ENCODE peak calls at places on chromosomes 4 and X, in eight cellular contexts. K is H9, Z is transverse colon, H is IMR-90, P is PC-3, X is esophagus squamous epithelium, O is heart left ventricle, M is heart right ventricle. N is an unnamed sample.
A peak's percentile ranks its signal among the peaks of the same experiment; 100 is the strongest.

GRCh38 chr4:174278467-174278866 is 5.0 kb downstream of the FBXO8 start:
- DNase-seq in K (no peak), Z (no peak), H (no peak), P (peak; percentile 6), X (no peak), O (no peak), M (no peak), N (no peak)

GRCh38 chr4:8847764-8848163 is 23.9 kb downstream of the HMX1 start:
- DNase-seq in K (peak; percentile 26), Z (peak; percentile 1), H (no peak), P (no peak), X (no peak), O (no peak), M (no peak), N (no peak)

GRCh38 chr4:140703463-140703862 is 52.7 kb downstream of the TBC1D9 start:
- DNase-seq in K (no peak), Z (no peak), H (peak; percentile 22), P (no peak), X (no peak), O (no peak), M (no peak), N (no peak)

GRCh38 chrX:73851014-73852009 is 288.3 kb downstream of the CHIC1 start:
- DNase-seq in K (no peak), Z (peak; percentile 90), H (peak; percentile 96), P (no peak), X (peak; percentile 61), O (no peak), M (no peak), N (no peak)

GRCh38 chr4:16227462-16227868 is 1.2 kb upstream of the TAPT1 start:
- DNase-seq in K (no peak), Z (peak; percentile 51), H (peak; percentile 30), P (peak; percentile 13), X (no peak), O (peak; percentile 46), M (peak; percentile 44), N (peak; percentile 58)

GRCh38 chr4:44434247-44434646 is 14.4 kb downstream of the KCTD8 start:
- DNase-seq in K (no peak), Z (no peak), H (no peak), P (peak; percentile 62), X (no peak), O (no peak), M (no peak), N (no peak)

GRCh38 chr4:128155231-128155855 is 94.2 kb downstream of the LARP1B start:
- DNase-seq in K (no peak), Z (no peak), H (no peak), P (no peak), X (no peak), O (peak; percentile 37), M (peak; percentile 58), N (no peak)

GRCh38 chr4:88341227-88342192 is 37.1 kb upstream of the HERC6 start:
- DNase-seq in K (no peak), Z (no peak), H (peak; percentile 95), P (peak; percentile 76), X (no peak), O (peak; percentile 55), M (no peak), N (no peak)

GRCh38 chrX:150761176-150761818 is 68.1 kb downstream of the MTMR1 start:
- DNase-seq in K (no peak), Z (no peak), H (no peak), P (no peak), X (no peak), O (no peak), M (no peak), N (no peak)

GRCh38 chr4:55854132-55854531 is 684 bp downstream of the EXOC1 start:
- DNase-seq in K (no peak), Z (no peak), H (no peak), P (peak; percentile 14), X (no peak), O (no peak), M (no peak), N (no peak)

GRCh38 chrX:115639481-115639880 is 78.5 kb downstream of the PLS3 start:
- DNase-seq in K (no peak), Z (no peak), H (no peak), P (no peak), X (no peak), O (no peak), M (no peak), N (no peak)

DNA sequence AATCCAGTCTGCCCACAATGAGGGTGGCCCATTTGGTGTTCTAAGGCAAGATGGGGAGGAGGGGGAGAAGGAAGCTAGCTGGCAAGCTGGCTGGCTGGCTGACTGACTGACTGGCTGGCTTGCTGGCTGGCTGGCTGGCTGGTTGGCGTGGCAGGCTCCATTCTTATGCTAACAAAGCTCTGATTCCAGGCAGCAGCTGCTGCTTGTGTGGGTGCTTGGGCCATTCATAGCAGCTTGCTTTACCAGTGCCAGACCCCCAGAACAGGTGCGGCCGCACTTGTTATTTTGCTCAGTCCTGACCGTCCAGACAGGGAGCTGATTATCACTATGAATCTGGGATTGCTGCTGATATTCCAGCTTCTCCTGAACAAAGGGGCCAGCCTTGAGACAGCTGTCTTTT is 131.2 kb upstream of the PAK3 start:
- DNase-seq in K (peak; percentile 93), Z (no peak), H (no peak), P (no peak), X (no peak), O (no peak), M (no peak), N (peak; percentile 0)
- H3K27ac ChIP-seq in K (peak overlapping the region; percentile 54), Z (no peak overlapping the region), H (no peak overlapping the region), P (no peak overlapping the region), X (no peak overlapping the region), O (no peak overlapping the region), M (no peak overlapping the region), N (no peak overlapping the region)

GRCh38 chrX:7147978-7148824 is at the start of gene PUDP:
- DNase-seq in K (peak; percentile 81), Z (peak; percentile 92), H (peak; percentile 83), P (peak; percentile 84), X (peak; percentile 35), O (peak; percentile 84), M (peak; percentile 87), N (peak; percentile 14)
- H3K27ac ChIP-seq in K (no peak within 1 kb of the TSS), Z (peak within 1 kb of the TSS; percentile 90), H (peak within 1 kb of the TSS; percentile 85), P (peak within 1 kb of the TSS; percentile 68), X (peak within 1 kb of the TSS; percentile 89), O (peak within 1 kb of the TSS; percentile 88), M (peak within 1 kb of the TSS; percentile 87), N (peak within 1 kb of the TSS; percentile 96)

DNA sequence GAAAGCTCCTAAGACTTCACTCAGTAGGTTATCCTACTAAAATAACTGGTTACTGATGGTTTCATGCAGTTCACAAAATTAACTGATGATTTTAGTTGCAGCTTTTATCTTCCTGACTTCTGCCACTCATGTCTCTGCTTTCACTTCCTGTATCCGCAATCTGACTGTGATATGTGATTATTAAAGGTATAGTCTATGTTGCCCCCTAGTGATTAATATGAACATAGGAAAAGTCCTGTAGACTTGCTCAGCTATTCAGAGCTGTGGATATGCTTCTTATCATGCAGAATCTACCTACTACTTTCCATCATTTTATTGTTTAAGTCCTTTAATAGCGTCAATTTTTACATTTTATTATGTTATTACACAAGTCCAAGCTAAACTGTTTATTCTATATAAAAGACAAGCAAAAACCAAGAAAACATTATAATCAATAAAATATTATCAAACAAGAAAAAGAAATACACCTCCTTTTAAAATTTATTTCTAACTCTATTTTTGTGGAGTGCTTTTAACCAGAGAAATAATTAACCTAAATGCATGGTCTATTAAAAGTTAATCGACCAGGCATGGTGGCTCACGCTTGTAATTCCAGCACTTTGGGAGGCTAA is 40.6 kb upstream of the TLR2 start:
- DNase-seq in K (no peak), Z (no peak), H (peak; percentile 59), P (peak; percentile 60), X (no peak), O (no peak), M (no peak), N (no peak)
- H3K27ac ChIP-seq in K (no peak overlapping the region), Z (no peak overlapping the region), H (no peak overlapping the region), P (no peak overlapping the region), X (no peak overlapping the region), O (no peak overlapping the region), M (no peak overlapping the region), N (no peak overlapping the region)

GRCh38 chr4:87103086-87103485 is 117.3 kb downstream of the KLHL8 start:
- DNase-seq in K (no peak), Z (no peak), H (no peak), P (no peak), X (no peak), O (no peak), M (no peak), N (no peak)
- H3K27ac ChIP-seq in K (no peak overlapping the region), Z (peak overlapping the region; percentile 72), H (no peak overlapping the region), P (peak overlapping the region; percentile 84), X (peak overlapping the region; percentile 82), O (peak overlapping the region; percentile 9), M (no peak overlapping the region), N (no peak overlapping the region)

GRCh38 chr4:7206385-7206784 is 14.0 kb downstream of the SORCS2 start:
- DNase-seq in K (no peak), Z (no peak), H (peak; percentile 76), P (peak; percentile 61), X (no peak), O (peak; percentile 50), M (no peak), N (no peak)

GRCh38 chr4:7206856-7207567 is 14.7 kb downstream of the SORCS2 start:
- DNase-seq in K (peak; percentile 60), Z (peak; percentile 66), H (peak; percentile 90), P (peak; percentile 82), X (no peak), O (peak; percentile 86), M (peak; percentile 85), N (peak; percentile 35)

GRCh38 chr4:7209699-7210098 is 17.4 kb downstream of the SORCS2 start:
- DNase-seq in K (no peak), Z (no peak), H (no peak), P (peak; percentile 51), X (no peak), O (no peak), M (no peak), N (no peak)

GRCh38 chr4:7208509-7209451 is 16.4 kb downstream of the SORCS2 start:
- DNase-seq in K (no peak), Z (no peak), H (no peak), P (no peak), X (no peak), O (no peak), M (no peak), N (no peak)

DNA sequence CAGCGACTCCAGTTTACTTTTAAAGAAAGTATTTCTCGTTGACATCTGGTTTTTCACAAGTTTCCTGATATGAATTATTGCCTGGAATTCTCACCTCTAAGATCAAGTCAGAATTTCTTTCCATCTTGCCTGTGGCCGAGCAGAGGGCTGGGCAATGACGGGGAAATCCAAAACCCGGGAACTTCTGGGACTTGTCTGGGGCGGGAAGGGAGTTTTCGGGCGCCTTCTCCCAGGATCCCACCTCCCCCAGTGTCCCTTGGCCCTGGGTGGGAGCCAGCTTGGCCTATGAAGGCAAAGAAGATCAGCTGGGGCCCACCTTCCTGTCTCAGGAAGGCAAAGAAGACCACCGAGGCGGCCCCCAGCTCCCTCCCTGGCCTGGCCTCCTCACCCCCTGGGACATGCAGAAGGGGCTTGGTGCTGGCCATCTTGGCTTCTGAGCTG is 15.5 kb downstream of the SORCS2 start:
- DNase-seq in K (no peak), Z (no peak), H (no peak), P (no peak), X (no peak), O (no peak), M (no peak), N (no peak)
- H3K27ac ChIP-seq in K (no peak overlapping the region), Z (peak overlapping the region; percentile 89), H (no peak overlapping the region), P (peak overlapping the region; percentile 98), X (peak overlapping the region; percentile 65), O (peak overlapping the region; percentile 69), M (peak overlapping the region; percentile 17), N (peak overlapping the region; percentile 64)